ENCODE peak calls at places on chromosomes 7 and 10, in seven cellular contexts. D, Q, Z, W, I, G and Y are unnamed samples.

GRCh38 chr10:43222296-43222695 is 44.6 kb downstream of the RASGEF1A start:
- DNase-seq in Q (no peak), G (peak), W (no peak), D (no peak), Z (no peak), I (no peak), Y (peak)

GRCh38 chr7:151987748-151988529 is 31.7 kb downstream of the GALNTL5 start:
- DNase-seq in Z (no peak), D (peak), W (no peak), Q (peak), G (no peak), I (no peak), Y (no peak)

GRCh38 chr7:54544356-54545240 is 2.4 kb downstream of the VSTM2A start:
- DNase-seq in Q (no peak), G (no peak), I (no peak), W (no peak), Z (no peak), D (no peak), Y (peak)

GRCh38 chr10:92689663-92690210 is at the start of gene HHEX:
- DNase-seq in Q (peak), D (peak), Z (peak), W (peak), G (no peak), I (no peak), Y (peak)

GRCh38 chr10:25522294-25522693 is 347.5 kb downstream of the GPR158 start:
- DNase-seq in Z (no peak), G (no peak), Q (no peak), W (no peak), D (no peak), I (no peak), Y (no peak)

GRCh38 chr7:64869912-64870562 is 33.0 kb upstream of the ZNF273 start:
- DNase-seq in D (no peak), W (no peak), G (peak), Q (no peak), I (no peak), Z (no peak), Y (no peak)

GRCh38 chr7:100966542-100967291 is 2.6 kb upstream of the MUC12 start:
- DNase-seq in Q (no peak), W (no peak), D (no peak), G (no peak), I (no peak), Z (peak), Y (no peak)

GRCh38 chr7:8161398-8161828 is 100.6 kb downstream of the ICA1 start:
- DNase-seq in D (no peak), Q (no peak), G (no peak), I (no peak), Z (no peak), W (no peak), Y (no peak)

GRCh38 chr7:8022628-8023027 is 54.0 kb downstream of the GLCCI1 start:
- DNase-seq in D (no peak), Z (no peak), G (no peak), Q (no peak), I (no peak), W (no peak), Y (no peak)

GRCh38 chr7:98286701-98287485 is 5.4 kb downstream of the BRI3 start:
- DNase-seq in G (no peak), Q (no peak), Z (no peak), I (no peak), W (no peak), D (no peak), Y (peak)

GRCh38 chr7:105024734-105025133 is 10.7 kb downstream of the KMT2E start:
- DNase-seq in Z (no peak), I (no peak), G (no peak), Q (peak), D (peak), W (no peak), Y (no peak)

GRCh38 chr10:90751107-90751997 is 106.5 kb downstream of the HTR7 start:
- DNase-seq in Q (no peak), I (peak), Z (no peak), W (peak), G (no peak), D (peak), Y (peak)

GRCh38 chr10:10209152-10209551 is 808.5 kb upstream of the CELF2 start:
- DNase-seq in I (no peak), W (no peak), G (no peak), D (peak), Z (no peak), Q (peak), Y (no peak)

GRCh38 chr10:118209215-118209614 is 132.9 kb downstream of the FAM204A start:
- DNase-seq in Z (no peak), W (no peak), G (no peak), Q (no peak), I (no peak), D (no peak), Y (no peak)

GRCh38 chr10:33111652-33112051 is 153.6 kb upstream of the ITGB1 start:
- DNase-seq in Q (no peak), W (no peak), I (no peak), Z (no peak), G (no peak), D (no peak), Y (no peak)
- H3K4me3 ChIP-seq in Q (no peak), W (no peak), I (no peak), Z (no peak), G (no peak), D (no peak), Y (no peak)

GRCh38 chr7:34160261-34160752 is 255.0 kb downstream of the BMPER start:
- DNase-seq in D (peak), G (no peak), W (no peak), Q (peak), Z (no peak), I (no peak), Y (no peak)

GRCh38 chr7:34158311-34158710 is 253.0 kb downstream of the BMPER start:
- DNase-seq in I (peak), Z (no peak), Q (no peak), W (no peak), D (peak), G (peak), Y (no peak)

GRCh38 chr7:34157137-34157536 is 251.8 kb downstream of the BMPER start:
- DNase-seq in Z (no peak), Q (no peak), D (no peak), I (no peak), W (no peak), G (no peak), Y (no peak)

GRCh38 chr7:34156336-34156735 is 251.0 kb downstream of the BMPER start:
- DNase-seq in Z (no peak), I (peak), G (no peak), D (no peak), Q (peak), W (no peak), Y (no peak)

GRCh38 chr7:34158754-34159153 is 253.4 kb downstream of the BMPER start:
- DNase-seq in I (no peak), Q (no peak), W (peak), D (no peak), Z (no peak), G (no peak), Y (peak)
- TF ChIP-seq CTCF in I (peak), Q (no peak), W (peak), D (no peak), Z (no peak), G (no peak), Y (peak)

GRCh38 chr7:901388-902154 is 25.2 kb downstream of the GET4 start:
- DNase-seq in Z (peak), Q (peak), D (peak), W (peak), I (peak), G (no peak), Y (peak)
- H3K4me3 ChIP-seq in Z (no peak), Q (no peak), D (no peak), W (no peak), I (no peak), G (no peak), Y (no peak)

GRCh38 chr10:130499541-130499940 is 363.4 kb downstream of the GLRX3 start:
- DNase-seq in D (no peak), Q (no peak), W (no peak), Z (no peak), G (no peak), I (no peak), Y (no peak)

GRCh38 chr10:130498042-130498441 is 361.9 kb downstream of the GLRX3 start:
- DNase-seq in G (no peak), W (no peak), Z (no peak), I (no peak), Q (no peak), D (no peak), Y (no peak)

GRCh38 chr10:130498934-130499333 is 362.7 kb downstream of the GLRX3 start:
- DNase-seq in G (no peak), D (no peak), Z (no peak), Q (no peak), I (no peak), W (no peak), Y (no peak)

GRCh38 chr10:130497056-130498010 is 361.1 kb downstream of the GLRX3 start:
- DNase-seq in Z (no peak), D (no peak), Q (no peak), I (no peak), G (no peak), W (no peak), Y (no peak)

GRCh38 chr10:130500251-130501000 is 364.2 kb downstream of the GLRX3 start:
- DNase-seq in Z (no peak), I (no peak), W (no peak), G (no peak), Q (no peak), D (no peak), Y (no peak)
- TF ChIP-seq CTCF in Z (no peak), I (no peak), W (no peak), G (no peak), Q (no peak), D (no peak), Y (no peak)

GRCh38 chr7:137538361-137538762 is 194.8 kb upstream of the PTN start:
- DNase-seq in I (no peak), G (no peak), Q (peak), W (no peak), D (peak), Z (no peak), Y (no peak)
- H3K4me3 ChIP-seq in I (no peak), G (no peak), Q (peak), W (no peak), D (no peak), Z (no peak), Y (no peak)